ENCODE peak calls at places on chromosomes 1 and 21, in four cellular contexts. L, T, U and Y are unnamed samples.

GRCh38 chr1:147242449-147243227 is at the start of gene CHD1L:
- DNase-seq in L (peak; percentile 94), T (peak; percentile 57), U (peak; percentile 82), Y (peak; percentile 96)

GRCh38 chr1:235199441-235199840 is 38.4 kb upstream of the RBM34 start:
- DNase-seq in L (no peak), T (no peak), U (no peak), Y (no peak)

GRCh38 chr1:186740324-186740723 is 60.1 kb upstream of the PTGS2 start:
- DNase-seq in L (no peak), T (no peak), U (no peak), Y (no peak)

GRCh38 chr1:40315795-40316594 is 1.1 kb downstream of the COL9A2 start:
- DNase-seq in L (no peak), T (no peak), U (peak; percentile 11), Y (no peak)

GRCh38 chr21:32543975-32544374 is 41.3 kb downstream of the TCP10L start:
- DNase-seq in L (no peak), T (no peak), U (no peak), Y (no peak)

GRCh38 chr1:1245178-1245839 is 1.2 kb downstream of the C1QTNF12 start:
- DNase-seq in L (no peak), T (no peak), U (no peak), Y (no peak)

GRCh38 chr1:199580280-199580679 is 447.2 kb upstream of the NR5A2 start:
- DNase-seq in L (no peak), T (no peak), U (no peak), Y (no peak)

GRCh38 chr1:225882699-225883615 is 777 bp upstream of the TMEM63A start:
- DNase-seq in L (peak; percentile 52), T (no peak), U (no peak), Y (no peak)

GRCh38 chr1:184191181-184191601 is 139.7 kb downstream of the TSEN15 start:
- DNase-seq in L (peak; percentile 47), T (peak; percentile 62), U (no peak), Y (no peak)

GRCh38 chr1:13451399-13451965 is 41.2 kb downstream of the PRAMEF20 start:
- DNase-seq in L (no peak), T (no peak), U (no peak), Y (no peak)

GRCh38 chr1:199551967-199552565 is 475.4 kb upstream of the NR5A2 start:
- DNase-seq in L (peak; percentile 37), T (peak; percentile 17), U (no peak), Y (peak; percentile 67)

GRCh38 chr1:24955161-24955560 is 25.1 kb upstream of the RUNX3 start:
- DNase-seq in L (no peak), T (peak; percentile 33), U (peak; percentile 37), Y (no peak)

GRCh38 chr21:44724166-44724565 is 12.8 kb upstream of the TSPEAR start:
- DNase-seq in L (no peak), T (no peak), U (no peak), Y (no peak)

GRCh38 chr1:63915121-63915520 is 141.3 kb downstream of the ROR1 start:
- DNase-seq in L (no peak), T (no peak), U (no peak), Y (no peak)

GRCh38 chr1:11831945-11832725 is 15.4 kb downstream of the NPPA start:
- DNase-seq in L (no peak), T (no peak), U (no peak), Y (no peak)

GRCh38 chr1:226624526-226624925 is 76.0 kb downstream of the STUM start:
- DNase-seq in L (no peak), T (peak; percentile 46), U (no peak), Y (no peak)

GRCh38 chr1:31227891-31228290 is 11.8 kb downstream of the NKAIN1 start:
- DNase-seq in L (no peak), T (no peak), U (no peak), Y (no peak)

GRCh38 chr1:173867141-173867752 is 542 bp downstream of the GAS5 start:
- DNase-seq in L (peak; percentile 7), T (no peak), U (no peak), Y (no peak)

GRCh38 chr1:152654110-152654509 is 9.1 kb upstream of the LCE2D start:
- DNase-seq in L (no peak), T (no peak), U (peak; percentile 15), Y (peak; percentile 83)

GRCh38 chr1:50929376-50929958 is 30.6 kb downstream of the FAF1 start:
- DNase-seq in L (no peak), T (no peak), U (no peak), Y (no peak)

GRCh38 chr1:25657121-25657521 is 40.5 kb downstream of the MAN1C1 start:
- DNase-seq in L (no peak), T (no peak), U (no peak), Y (no peak)

GRCh38 chr1:168535536-168535935 is 8.3 kb downstream of the XCL2 start:
- DNase-seq in L (no peak), T (no peak), U (no peak), Y (no peak)

GRCh38 chr1:203842559-203842876 is 18.9 kb upstream of the SNRPE start:
- DNase-seq in L (no peak), T (no peak), U (no peak), Y (no peak)

GRCh38 chr1:169528214-169529067 is 42.7 kb upstream of the SLC19A2 start:
- DNase-seq in L (no peak), T (no peak), U (no peak), Y (no peak)

GRCh38 chr1:229537894-229538293 is 20.6 kb downstream of the ABCB10 start:
- DNase-seq in L (no peak), T (no peak), U (no peak), Y (no peak)
- H3K36me3 ChIP-seq in L (peaks cover 6% of the 10 kb centered on the region), T (peaks cover 9% of the 10 kb centered on the region), U (peaks cover 26% of the 10 kb centered on the region), Y (no peaks in the 10 kb centered on the region)

GRCh38 chr1:109238382-109238781 is 11.0 kb upstream of the CELSR2 start:
- DNase-seq in L (no peak), T (no peak), U (no peak), Y (no peak)

GRCh38 chr1:109235137-109235536 is 14.2 kb upstream of the CELSR2 start:
- DNase-seq in L (no peak), T (no peak), U (no peak), Y (no peak)

GRCh38 chr1:109239047-109239579 is 10.2 kb upstream of the CELSR2 start:
- DNase-seq in L (no peak), T (no peak), U (no peak), Y (no peak)

GRCh38 chr1:109239580-109240068 is 9.7 kb upstream of the CELSR2 start:
- DNase-seq in L (no peak), T (no peak), U (no peak), Y (peak; percentile 54)

DNA sequence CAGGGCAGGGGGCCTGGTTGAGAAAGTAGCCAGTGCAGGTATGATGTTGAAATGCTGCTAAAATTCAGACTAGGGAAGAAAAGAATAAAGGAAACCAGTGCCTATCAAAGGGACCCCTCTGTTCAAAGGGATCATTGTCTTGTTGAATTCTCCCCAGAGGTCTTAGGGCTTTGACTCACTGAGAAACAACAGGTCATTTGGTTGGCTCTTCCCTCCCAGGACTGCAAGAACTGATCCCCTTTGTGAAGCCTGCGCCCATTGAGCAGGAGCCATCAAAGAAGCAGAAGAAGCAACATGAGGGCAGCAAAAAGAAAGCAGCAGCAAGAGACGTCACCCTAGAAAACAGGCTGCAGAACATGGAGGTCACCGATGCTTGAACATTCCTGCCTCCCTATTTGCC is 11.8 kb upstream of the CELSR2 start:
- DNase-seq in L (no peak), T (no peak), U (no peak), Y (no peak)
- H3K36me3 ChIP-seq in L (peaks cover 12% of the 10 kb centered on the region), T (peaks cover 43% of the 10 kb centered on the region), U (peaks cover 42% of the 10 kb centered on the region), Y (no peaks in the 10 kb centered on the region)

GRCh38 chr21:39657091-39657689 is 44.5 kb downstream of the B3GALT5 start:
- DNase-seq in L (no peak), T (no peak), U (no peak), Y (no peak)

GRCh38 chr21:39655589-39655988 is 42.8 kb downstream of the B3GALT5 start:
- DNase-seq in L (no peak), T (no peak), U (no peak), Y (no peak)

GRCh38 chr21:39654951-39655350 is 42.2 kb downstream of the B3GALT5 start:
- DNase-seq in L (no peak), T (no peak), U (no peak), Y (no peak)

GRCh38 chr21:39658066-39658465 is 45.3 kb downstream of the B3GALT5 start:
- DNase-seq in L (no peak), T (no peak), U (no peak), Y (no peak)

GRCh38 chr21:39656209-39656608 is 43.5 kb downstream of the B3GALT5 start:
- DNase-seq in L (no peak), T (no peak), U (no peak), Y (no peak)
- H3K36me3 ChIP-seq in L (no peaks in the 10 kb centered on the region), T (no peaks in the 10 kb centered on the region), U (no peaks in the 10 kb centered on the region), Y (no peaks in the 10 kb centered on the region)

GRCh38 chr1:33018112-33018511 is 18.6 kb downstream of the AK2 start:
- DNase-seq in L (no peak), T (no peak), U (no peak), Y (no peak)

GRCh38 chr1:33017175-33017574 is 19.5 kb downstream of the AK2 start:
- DNase-seq in L (no peak), T (no peak), U (no peak), Y (no peak)

GRCh38 chr1:33013791-33014190 is 22.9 kb downstream of the AK2 start:
- DNase-seq in L (no peak), T (no peak), U (no peak), Y (no peak)

GRCh38 chr1:33014464-33015170 is 22.1 kb downstream of the AK2 start:
- DNase-seq in L (no peak), T (no peak), U (no peak), Y (no peak)

GRCh38 chr1:33015216-33015615 is 21.5 kb downstream of the AK2 start:
- DNase-seq in L (no peak), T (no peak), U (no peak), Y (no peak)
- H3K36me3 ChIP-seq in L (no peaks in the 10 kb centered on the region), T (peaks cover 17% of the 10 kb centered on the region), U (peaks cover 73% of the 10 kb centered on the region), Y (peaks cover 1% of the 10 kb centered on the region)

GRCh38 chr1:35915693-35916092 is 15.2 kb upstream of the AGO3 start:
- DNase-seq in L (no peak), T (no peak), U (no peak), Y (no peak)

GRCh38 chr1:35914706-35915105 is 16.2 kb upstream of the AGO3 start:
- DNase-seq in L (no peak), T (no peak), U (no peak), Y (no peak)
- H3K36me3 ChIP-seq in L (peaks cover 3% of the 10 kb centered on the region), T (peaks cover 14% of the 10 kb centered on the region), U (peaks cover 72% of the 10 kb centered on the region), Y (no peaks in the 10 kb centered on the region)

GRCh38 chr1:111192643-111193519 is 7.6 kb downstream of the DENND2D start:
- DNase-seq in L (no peak), T (no peak), U (peak; percentile 43), Y (no peak)
- H3K36me3 ChIP-seq in L (no peaks in the 10 kb centered on the region), T (no peaks in the 10 kb centered on the region), U (peaks cover 93% of the 10 kb centered on the region), Y (peaks cover 3% of the 10 kb centered on the region)

DNA sequence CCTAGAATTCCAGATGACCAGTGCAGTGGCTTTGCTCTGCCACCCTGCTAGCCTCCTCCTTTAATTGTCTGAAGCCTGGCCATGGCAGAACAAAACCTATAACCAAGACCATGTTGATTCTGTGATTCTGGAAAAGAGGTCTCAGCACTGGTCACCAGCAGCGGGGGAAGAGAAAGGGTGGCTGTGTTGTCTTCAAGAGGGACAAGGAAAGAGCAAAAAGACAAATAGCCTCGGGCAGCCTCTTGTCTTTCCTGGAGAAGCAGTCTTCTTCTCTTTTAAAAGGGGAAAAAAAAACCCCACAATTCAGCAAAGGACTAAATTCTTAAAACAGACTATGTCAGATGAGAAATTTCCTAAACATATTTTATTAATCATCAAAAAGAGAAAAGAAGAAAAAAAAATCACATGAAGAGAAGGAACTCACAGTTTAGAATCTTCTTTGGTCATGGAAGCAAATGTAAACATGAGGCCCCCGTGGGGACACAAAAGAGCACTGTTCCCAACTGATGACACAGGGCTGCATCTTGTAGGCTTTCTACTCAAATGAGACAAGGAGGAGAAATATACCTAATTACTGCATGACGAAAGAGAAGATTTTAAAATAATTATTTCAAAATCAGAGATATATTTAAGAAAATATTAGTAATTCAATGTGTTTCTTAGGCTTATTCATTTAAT is 36.3 kb upstream of the RAP1GAP start:
- DNase-seq in L (no peak), T (no peak), U (no peak), Y (no peak)
- H3K36me3 ChIP-seq in L (no peaks in the 10 kb centered on the region), T (peaks cover 8% of the 10 kb centered on the region), U (peaks cover 51% of the 10 kb centered on the region), Y (peaks cover 3% of the 10 kb centered on the region)